ENCODE peak calls at places on chromosome 12, in eight cellular contexts. One of them, this sample, is unnamed.

GRCh38 chr12:116136340-116136739 is 141.2 kb downstream of the MED13L start:
- DNase-seq in hepatocyte: no peak
- DNase-seq in ovary: no peak
- DNase-seq in HAP-1: no peak
- DNase-seq in effector memory CD4-positive, alpha-beta T cell: no peak
- DNase-seq in lung: no peak
- DNase-seq in uterus: no peak
- DNase-seq in mucosa of descending colon: no peak
- DNase-seq in this sample: no peak

GRCh38 chr12:48061943-48062719 is 43.7 kb downstream of the SENP1 start:
- DNase-seq in hepatocyte: peak; percentile 38
- DNase-seq in ovary: no peak
- DNase-seq in HAP-1: no peak
- DNase-seq in effector memory CD4-positive, alpha-beta T cell: no peak
- DNase-seq in lung: no peak
- DNase-seq in uterus: no peak
- DNase-seq in mucosa of descending colon: no peak
- DNase-seq in this sample: no peak

GRCh38 chr12:132186208-132186856 is 42.1 kb downstream of the NOC4L start:
- DNase-seq in hepatocyte: no peak
- DNase-seq in ovary: no peak
- DNase-seq in HAP-1: no peak
- DNase-seq in effector memory CD4-positive, alpha-beta T cell: no peak
- DNase-seq in lung: no peak
- DNase-seq in uterus: no peak
- DNase-seq in mucosa of descending colon: no peak
- DNase-seq in this sample: no peak

GRCh38 chr12:42666671-42667243 is 77.2 kb upstream of the PRICKLE1 start:
- DNase-seq in hepatocyte: peak; percentile 54
- DNase-seq in ovary: no peak
- DNase-seq in HAP-1: peak; percentile 54
- DNase-seq in effector memory CD4-positive, alpha-beta T cell: no peak
- DNase-seq in lung: no peak
- DNase-seq in uterus: no peak
- DNase-seq in mucosa of descending colon: no peak
- DNase-seq in this sample: no peak

GRCh38 chr12:113974006-113974405 is 7.9 kb upstream of the RBM19 start:
- DNase-seq in hepatocyte: no peak
- DNase-seq in ovary: no peak
- DNase-seq in HAP-1: no peak
- DNase-seq in effector memory CD4-positive, alpha-beta T cell: no peak
- DNase-seq in lung: no peak
- DNase-seq in uterus: no peak
- DNase-seq in mucosa of descending colon: no peak
- DNase-seq in this sample: no peak

GRCh38 chr12:122875590-122876220 is 20.2 kb downstream of the VPS37B start:
- DNase-seq in hepatocyte: no peak
- DNase-seq in ovary: no peak
- DNase-seq in HAP-1: peak; percentile 74
- DNase-seq in effector memory CD4-positive, alpha-beta T cell: no peak
- DNase-seq in lung: no peak
- DNase-seq in uterus: no peak
- DNase-seq in mucosa of descending colon: peak; percentile 42
- DNase-seq in this sample: no peak

GRCh38 chr12:77537648-77538047 is 293.0 kb upstream of the NAV3 start:
- DNase-seq in hepatocyte: no peak
- DNase-seq in ovary: no peak
- DNase-seq in HAP-1: no peak
- DNase-seq in effector memory CD4-positive, alpha-beta T cell: no peak
- DNase-seq in lung: no peak
- DNase-seq in uterus: no peak
- DNase-seq in mucosa of descending colon: no peak
- DNase-seq in this sample: no peak

GRCh38 chr12:75390156-75390898 is 562 bp upstream of the GLIPR1L2 start:
- DNase-seq in hepatocyte: no peak
- DNase-seq in ovary: no peak
- DNase-seq in HAP-1: no peak
- DNase-seq in effector memory CD4-positive, alpha-beta T cell: no peak
- DNase-seq in lung: no peak
- DNase-seq in uterus: no peak
- DNase-seq in mucosa of descending colon: no peak
- DNase-seq in this sample: no peak

GRCh38 chr12:91965781-91966180 is 179.9 kb downstream of the BTG1 start:
- DNase-seq in hepatocyte: no peak
- DNase-seq in ovary: no peak
- DNase-seq in HAP-1: no peak
- DNase-seq in effector memory CD4-positive, alpha-beta T cell: no peak
- DNase-seq in lung: no peak
- DNase-seq in uterus: no peak
- DNase-seq in mucosa of descending colon: no peak
- DNase-seq in this sample: no peak

GRCh38 chr12:121577443-121578180 is 3.2 kb downstream of the KDM2B start:
- DNase-seq in hepatocyte: no peak
- DNase-seq in ovary: peak; percentile 44
- DNase-seq in HAP-1: peak; percentile 59
- DNase-seq in effector memory CD4-positive, alpha-beta T cell: no peak
- DNase-seq in lung: no peak
- DNase-seq in uterus: no peak
- DNase-seq in mucosa of descending colon: peak; percentile 34
- DNase-seq in this sample: no peak

GRCh38 chr12:110107369-110108281 is 16.5 kb upstream of the IFT81 start:
- DNase-seq in hepatocyte: peak; percentile 46
- DNase-seq in ovary: peak; percentile 76
- DNase-seq in HAP-1: no peak
- DNase-seq in effector memory CD4-positive, alpha-beta T cell: no peak
- DNase-seq in lung: peak; percentile 47
- DNase-seq in uterus: peak; percentile 77
- DNase-seq in mucosa of descending colon: no peak
- DNase-seq in this sample: peak; percentile 64

GRCh38 chr12:70007687-70008086 is 182.7 kb downstream of the MYRFL start:
- DNase-seq in hepatocyte: no peak
- DNase-seq in ovary: no peak
- DNase-seq in HAP-1: no peak
- DNase-seq in effector memory CD4-positive, alpha-beta T cell: no peak
- DNase-seq in lung: no peak
- DNase-seq in uterus: no peak
- DNase-seq in mucosa of descending colon: no peak
- DNase-seq in this sample: no peak

GRCh38 chr12:6370576-6370935 is 4.8 kb downstream of the SCNN1A start:
- DNase-seq in hepatocyte: no peak
- DNase-seq in ovary: no peak
- DNase-seq in HAP-1: no peak
- DNase-seq in effector memory CD4-positive, alpha-beta T cell: no peak
- DNase-seq in lung: no peak
- DNase-seq in uterus: no peak
- DNase-seq in mucosa of descending colon: peak; percentile 48
- DNase-seq in this sample: no peak
- H3K4me3 ChIP-seq in hepatocyte: no peak overlapping the region
- H3K4me3 ChIP-seq in ovary: no peak overlapping the region
- H3K4me3 ChIP-seq in HAP-1: no peak overlapping the region
- H3K4me3 ChIP-seq in effector memory CD4-positive, alpha-beta T cell: no peak overlapping the region
- H3K4me3 ChIP-seq in lung: no peak overlapping the region
- H3K4me3 ChIP-seq in uterus: no peak overlapping the region
- H3K4me3 ChIP-seq in mucosa of descending colon: no peak overlapping the region
- H3K4me3 ChIP-seq in this sample: no peak overlapping the region

GRCh38 chr12:124554429-124555029 is 12.9 kb downstream of the NCOR2 start:
- DNase-seq in hepatocyte: no peak
- DNase-seq in ovary: no peak
- DNase-seq in HAP-1: no peak
- DNase-seq in effector memory CD4-positive, alpha-beta T cell: no peak
- DNase-seq in lung: no peak
- DNase-seq in uterus: no peak
- DNase-seq in mucosa of descending colon: no peak
- DNase-seq in this sample: no peak

GRCh38 chr12:124557518-124558223 is 9.7 kb downstream of the NCOR2 start:
- DNase-seq in hepatocyte: no peak
- DNase-seq in ovary: peak; percentile 37
- DNase-seq in HAP-1: no peak
- DNase-seq in effector memory CD4-positive, alpha-beta T cell: no peak
- DNase-seq in lung: no peak
- DNase-seq in uterus: no peak
- DNase-seq in mucosa of descending colon: no peak
- DNase-seq in this sample: no peak

GRCh38 chr12:124555168-124555928 is 12.1 kb downstream of the NCOR2 start:
- DNase-seq in hepatocyte: no peak
- DNase-seq in ovary: no peak
- DNase-seq in HAP-1: no peak
- DNase-seq in effector memory CD4-positive, alpha-beta T cell: no peak
- DNase-seq in lung: no peak
- DNase-seq in uterus: no peak
- DNase-seq in mucosa of descending colon: no peak
- DNase-seq in this sample: no peak

GRCh38 chr12:124556896-124557501 is 10.4 kb downstream of the NCOR2 start:
- DNase-seq in hepatocyte: no peak
- DNase-seq in ovary: peak; percentile 59
- DNase-seq in HAP-1: no peak
- DNase-seq in effector memory CD4-positive, alpha-beta T cell: no peak
- DNase-seq in lung: no peak
- DNase-seq in uterus: no peak
- DNase-seq in mucosa of descending colon: no peak
- DNase-seq in this sample: no peak

GRCh38 chr12:124556067-124556466 is 11.3 kb downstream of the NCOR2 start:
- DNase-seq in hepatocyte: no peak
- DNase-seq in ovary: peak; percentile 35
- DNase-seq in HAP-1: no peak
- DNase-seq in effector memory CD4-positive, alpha-beta T cell: no peak
- DNase-seq in lung: no peak
- DNase-seq in uterus: no peak
- DNase-seq in mucosa of descending colon: no peak
- DNase-seq in this sample: no peak
- H3K4me1 ChIP-seq in hepatocyte: peaks cover 21% of the 10 kb centered on the region
- H3K4me1 ChIP-seq in ovary: peaks cover 40% of the 10 kb centered on the region
- H3K4me1 ChIP-seq in HAP-1: peaks cover 25% of the 10 kb centered on the region
- H3K4me1 ChIP-seq in effector memory CD4-positive, alpha-beta T cell: peaks cover 16% of the 10 kb centered on the region
- H3K4me1 ChIP-seq in lung: peaks cover 40% of the 10 kb centered on the region
- H3K4me1 ChIP-seq in uterus: peaks cover 25% of the 10 kb centered on the region
- H3K4me1 ChIP-seq in mucosa of descending colon: peaks cover 5% of the 10 kb centered on the region
- H3K4me1 ChIP-seq in this sample: peaks cover 82% of the 10 kb centered on the region

GRCh38 chr12:46214668-46215429 is 54.0 kb downstream of the SLC38A1 start:
- DNase-seq in hepatocyte: no peak
- DNase-seq in ovary: no peak
- DNase-seq in HAP-1: no peak
- DNase-seq in effector memory CD4-positive, alpha-beta T cell: peak; percentile 85
- DNase-seq in lung: no peak
- DNase-seq in uterus: no peak
- DNase-seq in mucosa of descending colon: peak; percentile 51
- DNase-seq in this sample: no peak
- H3K4me3 ChIP-seq in hepatocyte: no peak overlapping the region
- H3K4me3 ChIP-seq in ovary: no peak overlapping the region
- H3K4me3 ChIP-seq in HAP-1: no peak overlapping the region
- H3K4me3 ChIP-seq in effector memory CD4-positive, alpha-beta T cell: peak overlapping the region; percentile 13
- H3K4me3 ChIP-seq in lung: no peak overlapping the region
- H3K4me3 ChIP-seq in uterus: no peak overlapping the region
- H3K4me3 ChIP-seq in mucosa of descending colon: no peak overlapping the region
- H3K4me3 ChIP-seq in this sample: no peak overlapping the region

DNA sequence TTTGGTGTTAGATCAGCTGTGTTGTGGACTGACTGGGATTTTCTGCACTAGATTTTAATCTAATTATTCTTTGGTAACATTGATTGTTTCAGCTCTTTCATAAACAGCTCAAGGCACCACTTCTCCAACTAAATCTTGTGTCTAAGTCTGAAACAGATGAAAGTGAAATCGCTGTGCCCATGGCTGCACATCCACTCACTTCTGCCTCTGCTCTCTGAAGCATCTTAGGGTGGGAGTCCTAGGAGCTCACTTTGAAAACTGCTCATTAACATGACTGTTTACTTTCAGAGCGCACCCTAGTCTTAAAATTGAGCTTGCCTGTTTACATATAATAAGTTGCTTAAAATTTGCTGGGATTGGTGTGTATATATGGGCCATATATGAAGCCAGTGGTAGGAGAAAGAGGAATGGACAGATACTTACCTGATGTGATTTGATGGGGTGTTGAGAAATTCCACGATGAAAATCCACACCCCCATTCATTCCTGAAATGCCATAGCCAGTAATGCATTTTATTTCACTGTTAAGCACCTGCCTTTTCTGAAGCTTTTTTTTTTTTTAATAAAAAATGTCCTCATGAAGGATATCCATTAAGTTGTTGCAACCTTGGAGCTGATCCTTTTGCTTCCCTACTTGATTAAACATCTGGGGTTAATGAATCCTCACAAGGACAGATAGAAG is 52.8 kb downstream of the PPFIBP1 start:
- DNase-seq in hepatocyte: no peak
- DNase-seq in ovary: no peak
- DNase-seq in HAP-1: no peak
- DNase-seq in effector memory CD4-positive, alpha-beta T cell: no peak
- DNase-seq in lung: no peak
- DNase-seq in uterus: no peak
- DNase-seq in mucosa of descending colon: no peak
- DNase-seq in this sample: no peak
- H3K4me1 ChIP-seq in hepatocyte: no peaks in the 10 kb centered on the region
- H3K4me1 ChIP-seq in ovary: peaks cover 12% of the 10 kb centered on the region
- H3K4me1 ChIP-seq in HAP-1: peaks cover 2% of the 10 kb centered on the region
- H3K4me1 ChIP-seq in effector memory CD4-positive, alpha-beta T cell: no peaks in the 10 kb centered on the region
- H3K4me1 ChIP-seq in lung: peaks cover 7% of the 10 kb centered on the region
- H3K4me1 ChIP-seq in uterus: no peaks in the 10 kb centered on the region
- H3K4me1 ChIP-seq in mucosa of descending colon: peaks cover 7% of the 10 kb centered on the region
- H3K4me1 ChIP-seq in this sample: no peaks in the 10 kb centered on the region

DNA sequence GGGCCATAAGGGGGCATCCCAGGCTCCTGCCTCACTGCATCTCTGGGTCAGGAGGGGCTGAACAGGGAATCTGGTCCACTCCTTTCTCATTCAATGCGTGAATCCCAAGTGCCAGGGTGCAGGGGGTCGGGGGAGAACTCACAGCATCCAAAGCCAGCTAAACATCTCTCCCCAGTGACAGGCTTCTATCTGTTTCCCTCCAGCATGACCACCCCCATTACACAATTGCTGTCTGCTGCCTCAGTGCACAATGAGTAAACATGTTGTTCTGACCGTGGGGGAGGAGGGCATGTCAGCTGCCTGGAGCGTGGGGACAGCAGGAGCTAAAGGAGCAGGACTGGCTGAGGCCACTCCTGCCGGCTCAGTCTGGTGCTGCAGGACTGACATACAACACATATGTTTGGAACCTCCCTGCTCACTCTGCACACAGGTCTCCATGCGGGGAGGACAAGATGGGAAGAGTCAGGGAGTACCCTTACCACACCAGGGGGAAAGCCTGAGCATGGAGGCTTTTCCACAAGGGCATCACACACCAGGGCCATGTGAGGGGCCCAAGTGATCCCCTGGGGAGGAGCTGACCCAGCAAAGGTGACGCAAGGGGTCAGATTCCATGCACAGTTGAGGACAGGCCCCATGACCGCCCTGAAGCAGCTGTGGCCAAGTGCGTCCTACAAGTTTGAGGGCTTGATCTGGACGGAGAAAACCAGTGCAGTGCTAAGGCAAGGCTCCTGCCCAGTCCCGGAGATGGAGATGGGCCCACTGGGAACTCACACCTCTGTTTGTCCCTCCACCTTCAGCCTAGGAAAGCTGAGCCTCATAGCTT is 1.4 kb downstream of the TNS2 start:
- DNase-seq in hepatocyte: peak; percentile 74
- DNase-seq in ovary: peak; percentile 65
- DNase-seq in HAP-1: no peak
- DNase-seq in effector memory CD4-positive, alpha-beta T cell: no peak
- DNase-seq in lung: peak; percentile 68
- DNase-seq in uterus: peak; percentile 89
- DNase-seq in mucosa of descending colon: peak; percentile 50
- DNase-seq in this sample: peak; percentile 94
- H3K4me3 ChIP-seq in hepatocyte: peak overlapping the region; percentile 9
- H3K4me3 ChIP-seq in ovary: peak overlapping the region; percentile 50
- H3K4me3 ChIP-seq in HAP-1: no peak overlapping the region
- H3K4me3 ChIP-seq in effector memory CD4-positive, alpha-beta T cell: no peak overlapping the region
- H3K4me3 ChIP-seq in lung: peak overlapping the region; percentile 73
- H3K4me3 ChIP-seq in uterus: peak overlapping the region; percentile 76
- H3K4me3 ChIP-seq in mucosa of descending colon: no peak overlapping the region
- H3K4me3 ChIP-seq in this sample: peak overlapping the region; percentile 78